ENCODE peak calls at places on chromosomes 16 and 17, in eight cellular contexts. L, K, C, F, B, V, P and Q are unnamed samples.

GRCh38 chr16:70453891-70454220 is 539 bp upstream of the FCSK start:
- DNase-seq in L (peak), K (no peak), C (peak), F (no peak), B (no peak), V (no peak), P (no peak), Q (no peak)

GRCh38 chr16:67084345-67085028 is 25.3 kb upstream of the PHAF1 start:
- DNase-seq in L (no peak), K (no peak), C (no peak), F (no peak), B (peak), V (no peak), P (no peak), Q (no peak)

GRCh38 chr17:80649672-80650338 is 105.2 kb downstream of the RPTOR start:
- DNase-seq in L (peak), K (no peak), C (peak), F (peak), B (peak), V (no peak), P (peak), Q (no peak)

GRCh38 chr17:59357929-59358328 is 26.5 kb downstream of the YPEL2 start:
- DNase-seq in L (peak), K (no peak), C (peak), F (no peak), B (no peak), V (no peak), P (no peak), Q (no peak)

GRCh38 chr17:45791935-45792334 is 7.8 kb downstream of the CRHR1 start:
- DNase-seq in L (no peak), K (no peak), C (peak), F (no peak), B (no peak), V (no peak), P (peak), Q (no peak)

GRCh38 chr17:48621410-48622387 is 4.5 kb downstream of the HOXB9 start:
- DNase-seq in L (no peak), K (no peak), C (no peak), F (no peak), B (peak), V (no peak), P (no peak), Q (no peak)

GRCh38 chr16:2973081-2973480 is 3.9 kb downstream of the PAQR4 start:
- DNase-seq in L (no peak), K (no peak), C (no peak), F (peak), B (no peak), V (no peak), P (no peak), Q (no peak)

GRCh38 chr17:79136596-79136995 is 62.0 kb downstream of the ENGASE start:
- DNase-seq in L (no peak), K (no peak), C (no peak), F (no peak), B (peak), V (no peak), P (no peak), Q (no peak)

GRCh38 chr17:38601539-38602351 is 4.0 kb downstream of the SRCIN1 start:
- DNase-seq in L (no peak), K (no peak), C (no peak), F (no peak), B (peak), V (peak), P (no peak), Q (no peak)

GRCh38 chr17:36686123-36686669 is 84.8 kb downstream of the MRM1 start:
- DNase-seq in L (no peak), K (no peak), C (peak), F (no peak), B (peak), V (no peak), P (no peak), Q (no peak)

GRCh38 chr17:6075050-6075449 is 4.9 kb downstream of the WSCD1 start:
- DNase-seq in L (no peak), K (peak), C (no peak), F (no peak), B (peak), V (no peak), P (no peak), Q (no peak)

GRCh38 chr16:79758615-79759346 is 158.2 kb upstream of the MAF start:
- DNase-seq in L (no peak), K (no peak), C (peak), F (no peak), B (no peak), V (no peak), P (no peak), Q (no peak)

GRCh38 chr16:3762080-3762750 is 44.9 kb upstream of the TRAP1 start:
- DNase-seq in L (no peak), K (no peak), C (no peak), F (no peak), B (no peak), V (no peak), P (no peak), Q (no peak)

GRCh38 chr17:73420897-73421296 is 109.1 kb upstream of the CDC42EP4 start:
- DNase-seq in L (no peak), K (no peak), C (peak), F (no peak), B (no peak), V (no peak), P (no peak), Q (no peak)

GRCh38 chr17:82202981-82203380 is 9.7 kb downstream of the CCDC57 start:
- DNase-seq in L (no peak), K (no peak), C (no peak), F (no peak), B (no peak), V (no peak), P (no peak), Q (no peak)